ENCODE peak calls at places on chromosomes 12 and 14, in six cellular contexts. L is mesenchymal stem cell; Y is astrocyte; R is sigmoid colon; N is aorta; W is CD8-positive, alpha-beta T cell. A is an unnamed sample.

GRCh38 chr14:20655851-20656250 is 14.4 kb upstream of the OR6S1 start:
- DNase-seq in R (no peak), W (no peak), N (no peak), Y (no peak), L (no peak), A (no peak)

GRCh38 chr12:113443030-113443539 is 20.9 kb downstream of the SDSL start:
- DNase-seq in W (no peak), Y (no peak), R (no peak), L (no peak), N (no peak), A (no peak)

GRCh38 chr12:110224379-110225304 is 56.4 kb upstream of the ATP2A2 start:
- DNase-seq in N (no peak), R (peak), L (peak), W (no peak), Y (peak), A (no peak)

GRCh38 chr14:75667099-75667498 is 6.1 kb downstream of the TTLL5 start:
- DNase-seq in L (no peak), N (no peak), R (no peak), Y (no peak), W (no peak), A (no peak)

GRCh38 chr14:102182190-102182589 is 42.5 kb downstream of the WDR20 start:
- DNase-seq in L (peak), R (no peak), N (no peak), W (no peak), Y (peak), A (no peak)

GRCh38 chr12:32983968-32984367 is 87.4 kb upstream of the PKP2 start:
- DNase-seq in N (no peak), Y (no peak), L (no peak), R (no peak), W (no peak), A (no peak)

GRCh38 chr14:23481992-23482813 is 12.7 kb downstream of the NGDN start:
- DNase-seq in N (no peak), R (no peak), Y (no peak), W (no peak), L (no peak), A (no peak)

GRCh38 chr12:64522316-64522715 is 70.4 kb downstream of the TBK1 start:
- DNase-seq in W (no peak), R (no peak), Y (peak), L (peak), N (no peak), A (no peak)

GRCh38 chr14:61560323-61560722 is 135.0 kb upstream of the HIF1A start:
- DNase-seq in R (no peak), W (no peak), N (no peak), Y (no peak), L (peak), A (no peak)

GRCh38 chr12:127300753-127301152 is 966.2 kb upstream of the TMEM132C start:
- DNase-seq in L (no peak), N (no peak), W (no peak), Y (no peak), R (no peak), A (no peak)

GRCh38 chr12:120359159-120359527 is 9.8 kb downstream of the MSI1 start:
- DNase-seq in Y (no peak), R (no peak), L (no peak), N (no peak), W (no peak), A (no peak)

GRCh38 chr12:122528582-122528981 is 1.5 kb downstream of the KNTC1 start:
- DNase-seq in L (no peak), Y (no peak), N (no peak), W (no peak), R (no peak), A (no peak)

GRCh38 chr14:32702571-32702970 is 236.1 kb upstream of the NPAS3 start:
- DNase-seq in L (peak), N (peak), W (no peak), R (peak), Y (peak), A (no peak)

GRCh38 chr14:68522510-68523325 is 270.1 kb downstream of the ZFP36L1 start:
- DNase-seq in L (no peak), N (no peak), Y (no peak), R (no peak), W (no peak), A (no peak)

GRCh38 chr14:100988411-100988900 is 84.9 kb upstream of the RTL1 start:
- DNase-seq in Y (peak), N (no peak), W (no peak), L (no peak), R (no peak), A (no peak)

GRCh38 chr12:50365709-50366406 is 30.6 kb downstream of the FAM186A start:
- DNase-seq in N (no peak), R (no peak), Y (no peak), W (no peak), L (no peak), A (no peak)

GRCh38 chr12:123681605-123682004 is 10.7 kb downstream of the TCTN2 start:
- DNase-seq in Y (no peak), L (no peak), W (no peak), R (no peak), N (no peak), A (no peak)

GRCh38 chr14:61326847-61327246 is 5.5 kb downstream of the PRKCH start:
- DNase-seq in Y (no peak), N (peak), W (no peak), R (peak), L (no peak), A (peak)

GRCh38 chr12:101889216-101889752 is 11.9 kb downstream of the DRAM1 start:
- DNase-seq in Y (no peak), N (no peak), R (no peak), W (no peak), L (peak), A (no peak)

GRCh38 chr14:91568626-91569025 is 58.5 kb upstream of the PPP4R3A start:
- DNase-seq in N (no peak), R (no peak), L (no peak), Y (no peak), W (no peak), A (no peak)

GRCh38 chr12:9740109-9740750 is 7.3 kb upstream of the CLECL1 start:
- DNase-seq in Y (no peak), R (no peak), W (no peak), N (no peak), L (no peak), A (no peak)

GRCh38 chr12:630656-631632 is 32.3 kb downstream of the NINJ2 start:
- DNase-seq in W (peak), R (peak), L (no peak), N (no peak), Y (no peak), A (peak)

GRCh38 chr14:74018029-74018703 is 922 bp downstream of the ENTPD5 start:
- DNase-seq in N (no peak), R (no peak), W (no peak), L (peak), Y (peak), A (no peak)

GRCh38 chr12:86331457-86331856 is 75.3 kb upstream of the MGAT4C start:
- DNase-seq in Y (no peak), W (no peak), L (no peak), N (no peak), R (no peak), A (no peak)

GRCh38 chr12:110270125-110270962 is 10.7 kb upstream of the ATP2A2 start:
- DNase-seq in Y (peak), W (no peak), L (peak), R (peak), N (no peak), A (peak)

GRCh38 chr12:19431407-19432308 is 7.6 kb upstream of the AEBP2 start:
- DNase-seq in R (no peak), Y (peak), N (peak), W (no peak), L (peak), A (no peak)

GRCh38 chr12:71216725-71217579 is 59.2 kb upstream of the TSPAN8 start:
- DNase-seq in R (no peak), L (peak), Y (peak), W (no peak), N (no peak), A (peak)

GRCh38 chr12:49983892-49984291 is 11.1 kb downstream of the AQP6 start:
- DNase-seq in R (no peak), W (no peak), Y (peak), N (no peak), L (peak), A (no peak)

GRCh38 chr14:65783576-65783975 is 371.0 kb downstream of the FUT8 start:
- DNase-seq in R (no peak), L (no peak), W (no peak), Y (peak), N (no peak), A (no peak)

GRCh38 chr14:89386214-89386886 is 30.7 kb downstream of the FOXN3 start:
- DNase-seq in R (peak), N (no peak), L (peak), Y (peak), W (no peak), A (no peak)

GRCh38 chr12:107903377-107904061 is 129.0 kb downstream of the ASCL4 start:
- DNase-seq in W (no peak), Y (no peak), R (no peak), N (peak), L (no peak), A (peak)

GRCh38 chr14:96097752-96098151 is 58.6 kb downstream of the C14orf132 start:
- DNase-seq in N (no peak), Y (no peak), W (no peak), L (no peak), R (no peak), A (no peak)

GRCh38 chr12:31651893-31652521 is 7.5 kb upstream of the ETFBKMT start:
- DNase-seq in N (no peak), Y (no peak), L (no peak), W (no peak), R (no peak), A (peak)

GRCh38 chr14:99749763-99750715 is 43.2 kb upstream of the EML1 start:
- DNase-seq in Y (no peak), L (no peak), R (no peak), W (no peak), N (no peak), A (no peak)

GRCh38 chr12:71797506-71797905 is 42.1 kb upstream of the TBC1D15 start:
- DNase-seq in N (no peak), W (no peak), Y (no peak), L (no peak), R (no peak), A (no peak)

GRCh38 chr14:70655110-70655826 is 13.6 kb downstream of the TTC9 start:
- DNase-seq in L (no peak), R (no peak), W (peak), N (no peak), Y (no peak), A (peak)

DNA sequence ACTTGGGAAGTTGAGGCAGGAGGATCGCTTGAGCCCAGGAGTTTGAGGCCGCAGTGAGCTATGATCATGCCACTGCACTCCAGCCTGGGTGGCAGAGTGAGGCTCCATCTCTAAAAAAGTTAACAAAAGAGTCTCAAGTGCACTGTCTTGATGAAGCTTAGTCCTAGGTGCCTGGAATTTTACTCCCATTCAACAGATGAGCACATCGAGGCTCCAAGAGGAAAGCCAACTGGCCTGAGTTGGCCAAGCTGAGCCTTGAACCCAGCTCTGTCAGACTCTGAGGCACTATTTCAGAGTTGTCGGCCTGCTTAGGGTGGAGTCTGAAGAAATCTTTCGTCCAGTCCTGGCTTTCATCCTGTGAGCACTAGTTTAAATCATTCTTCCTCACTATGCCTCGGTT is 98.1 kb upstream of the MAP1LC3B2 start:
- DNase-seq in R (no peak), L (no peak), Y (no peak), N (no peak), W (no peak), A (no peak)
- H3K4me3 ChIP-seq in R (no peak), L (no peak), Y (no peak), N (no peak), W (no peak), A (no peak)

DNA sequence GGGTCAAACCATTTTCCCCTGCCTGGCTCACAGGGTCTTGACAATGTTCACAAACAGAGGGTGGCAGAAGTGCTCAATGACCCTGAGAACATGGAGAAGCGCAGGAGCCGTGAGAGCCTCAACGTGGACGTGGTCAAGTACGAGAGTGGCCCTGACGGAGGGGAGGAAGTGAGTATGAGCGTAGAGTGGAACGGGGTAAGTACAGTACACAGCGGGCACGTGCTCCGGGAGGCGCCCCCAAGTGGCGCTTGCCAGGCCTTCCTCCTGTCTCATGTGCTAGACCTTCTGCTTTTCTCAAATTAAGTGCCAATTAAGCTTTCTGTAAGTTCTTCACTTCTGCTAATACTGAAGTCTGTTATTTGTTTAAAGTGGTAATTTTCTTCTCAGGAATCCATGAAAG is 35.9 kb downstream of the XRCC3 start:
- DNase-seq in W (no peak), Y (peak), N (peak), R (no peak), L (peak), A (peak)
- H3K27ac ChIP-seq in W (no peak), Y (no peak), N (no peak), R (no peak), L (no peak), A (peak)

GRCh38 chr12:91901675-91902074 is 244.0 kb downstream of the BTG1 start:
- DNase-seq in L (no peak), N (no peak), R (no peak), W (no peak), Y (no peak), A (no peak)
- H3K4me3 ChIP-seq in L (no peak), N (no peak), R (no peak), W (no peak), Y (no peak), A (no peak)

DNA sequence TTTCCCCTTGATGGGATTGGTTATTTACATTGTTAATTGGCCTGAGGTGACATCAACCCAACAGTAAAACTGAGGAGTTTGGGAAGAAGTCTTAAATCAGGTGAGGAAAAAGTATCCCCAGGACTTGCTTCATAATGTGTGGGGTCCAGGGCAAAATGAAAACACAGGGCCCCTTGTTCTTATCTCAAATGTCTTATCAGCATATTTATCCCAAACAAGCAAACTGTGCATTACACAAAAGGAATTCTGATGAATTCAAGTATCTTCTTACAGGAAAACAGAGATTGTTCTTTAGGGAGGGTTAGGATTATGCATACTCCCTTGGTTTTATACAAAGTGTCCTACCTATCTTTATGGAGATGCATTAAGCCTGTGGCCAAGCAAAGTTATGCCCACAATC is 178.4 kb downstream of the SPTSSA start:
- DNase-seq in R (no peak), N (no peak), W (no peak), L (no peak), Y (no peak), A (no peak)
- H3K27ac ChIP-seq in R (no peak), N (no peak), W (no peak), L (no peak), Y (no peak), A (no peak)

GRCh38 chr14:64114166-64114565 is 180.0 kb downstream of the ESR2 start:
- DNase-seq in N (peak), W (no peak), L (peak), R (no peak), Y (no peak), A (no peak)
- H3K4me3 ChIP-seq in N (no peak), W (no peak), L (no peak), R (no peak), Y (no peak), A (no peak)

DNA sequence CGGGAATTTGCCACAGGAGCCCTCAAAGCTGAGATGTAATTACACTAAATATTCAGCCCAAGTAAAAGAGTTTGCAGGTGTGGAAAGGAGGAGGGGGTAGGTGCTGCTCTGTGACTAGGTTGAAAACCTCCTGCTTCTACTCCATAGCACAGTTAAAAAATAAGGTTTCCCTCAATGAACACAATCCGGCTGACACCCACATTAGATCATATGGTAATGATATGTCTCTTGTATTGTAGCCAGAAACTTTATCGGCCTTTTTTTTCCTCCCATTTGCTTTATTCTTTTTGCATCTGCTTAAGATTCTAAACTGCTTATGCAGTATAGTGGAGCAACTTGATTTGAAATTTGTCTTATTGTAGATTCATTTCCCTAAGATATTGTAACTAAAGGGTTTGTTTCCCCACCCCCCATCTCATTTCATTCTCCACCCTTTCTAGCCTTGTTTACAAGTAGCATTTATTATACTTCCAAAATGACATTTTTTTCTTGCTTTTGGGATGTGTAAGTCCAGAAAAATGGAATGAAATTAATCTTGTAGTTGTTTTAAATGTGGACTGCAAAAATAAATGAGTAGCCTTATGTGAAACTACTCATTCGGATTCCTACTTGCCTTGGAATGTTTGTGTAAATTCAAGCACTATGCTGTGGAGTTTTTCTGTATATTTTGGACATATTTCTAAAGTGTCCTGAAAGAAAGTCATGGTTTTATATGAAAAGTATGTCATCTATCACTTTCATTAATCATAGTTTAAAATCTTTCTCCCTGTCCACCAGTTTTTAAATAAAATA is at the start of gene DCN:
- DNase-seq in L (no peak), Y (peak), N (no peak), W (no peak), R (no peak), A (no peak)
- H3K27ac ChIP-seq in L (peak), Y (peak), N (no peak), W (no peak), R (peak), A (peak)

DNA sequence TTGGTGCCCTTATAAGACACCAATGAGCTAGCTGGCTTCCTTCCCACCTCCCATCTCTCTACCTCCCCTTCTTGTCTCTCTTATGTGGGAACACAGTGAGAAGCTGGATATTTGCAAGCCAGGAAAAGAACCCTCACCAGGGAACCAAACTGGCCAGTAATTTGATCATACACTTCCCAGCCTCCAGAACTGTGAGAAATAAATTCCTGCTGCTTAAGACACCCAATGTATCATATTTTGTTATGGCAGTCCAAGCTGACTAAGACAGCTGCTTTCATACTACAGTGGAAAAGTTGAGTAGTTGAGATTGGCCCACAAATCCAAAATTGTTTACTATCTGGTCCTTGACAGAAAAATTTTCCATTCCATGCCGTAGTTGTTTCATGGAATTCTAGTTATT is 269.0 kb downstream of the KCNH5 start:
- DNase-seq in Y (peak), L (peak), W (no peak), N (no peak), R (no peak), A (no peak)
- H3K4me3 ChIP-seq in Y (no peak), L (no peak), W (no peak), N (no peak), R (no peak), A (no peak)